ENCODE peak calls at places on chromosomes 5 and 9, in ten cellular contexts. One of them, this sample, is unnamed.

GRCh38 chr5:96333397-96333790 is 99.7 kb downstream of the PCSK1 start:
- DNase-seq in cardiac fibroblast: no peak
- DNase-seq in mammary epithelial cell: no peak
- DNase-seq in mucosa of descending colon: no peak
- DNase-seq in mesendoderm: no peak
- DNase-seq in A549: no peak
- DNase-seq in AG04450: no peak
- DNase-seq in trophoblast cell: no peak
- DNase-seq in CD8-positive, alpha-beta T cell: no peak
- DNase-seq in left ventricle myocardium inferior: no peak
- DNase-seq in this sample: no peak

GRCh38 chr9:76414656-76415055 is 20.4 kb upstream of the RFK start:
- DNase-seq in cardiac fibroblast: peak
- DNase-seq in mammary epithelial cell: peak
- DNase-seq in mucosa of descending colon: no peak
- DNase-seq in mesendoderm: no peak
- DNase-seq in A549: no peak
- DNase-seq in AG04450: no peak
- DNase-seq in trophoblast cell: no peak
- DNase-seq in CD8-positive, alpha-beta T cell: no peak
- DNase-seq in left ventricle myocardium inferior: no peak
- DNase-seq in this sample: no peak

GRCh38 chr5:82018462-82018861 is 46.6 kb downstream of the ATG10 start:
- DNase-seq in cardiac fibroblast: peak
- DNase-seq in mammary epithelial cell: no peak
- DNase-seq in mucosa of descending colon: no peak
- DNase-seq in mesendoderm: no peak
- DNase-seq in A549: peak
- DNase-seq in AG04450: no peak
- DNase-seq in trophoblast cell: no peak
- DNase-seq in CD8-positive, alpha-beta T cell: no peak
- DNase-seq in left ventricle myocardium inferior: no peak
- DNase-seq in this sample: no peak

GRCh38 chr5:66849803-66850202 is 253.6 kb downstream of the MAST4 start:
- DNase-seq in cardiac fibroblast: peak
- DNase-seq in mammary epithelial cell: peak
- DNase-seq in mucosa of descending colon: no peak
- DNase-seq in mesendoderm: peak
- DNase-seq in A549: peak
- DNase-seq in AG04450: no peak
- DNase-seq in trophoblast cell: peak
- DNase-seq in CD8-positive, alpha-beta T cell: no peak
- DNase-seq in left ventricle myocardium inferior: no peak
- DNase-seq in this sample: no peak

GRCh38 chr5:178080056-178080455 is 33.3 kb upstream of the N4BP3 start:
- DNase-seq in cardiac fibroblast: no peak
- DNase-seq in mammary epithelial cell: no peak
- DNase-seq in mucosa of descending colon: no peak
- DNase-seq in mesendoderm: no peak
- DNase-seq in A549: no peak
- DNase-seq in AG04450: no peak
- DNase-seq in trophoblast cell: peak
- DNase-seq in CD8-positive, alpha-beta T cell: no peak
- DNase-seq in left ventricle myocardium inferior: no peak
- DNase-seq in this sample: no peak

GRCh38 chr9:110916361-110916760 is 121.9 kb downstream of the LPAR1 start:
- DNase-seq in cardiac fibroblast: no peak
- DNase-seq in mammary epithelial cell: no peak
- DNase-seq in mucosa of descending colon: no peak
- DNase-seq in mesendoderm: no peak
- DNase-seq in A549: no peak
- DNase-seq in AG04450: peak
- DNase-seq in trophoblast cell: no peak
- DNase-seq in CD8-positive, alpha-beta T cell: no peak
- DNase-seq in left ventricle myocardium inferior: no peak
- DNase-seq in this sample: no peak

GRCh38 chr5:141882594-141883183 is 4.5 kb upstream of the PCDH1 start:
- DNase-seq in cardiac fibroblast: no peak
- DNase-seq in mammary epithelial cell: no peak
- DNase-seq in mucosa of descending colon: no peak
- DNase-seq in mesendoderm: peak
- DNase-seq in A549: no peak
- DNase-seq in AG04450: no peak
- DNase-seq in trophoblast cell: no peak
- DNase-seq in CD8-positive, alpha-beta T cell: no peak
- DNase-seq in left ventricle myocardium inferior: no peak
- DNase-seq in this sample: no peak

GRCh38 chr5:91007251-91007650 is 375.9 kb downstream of the ARRDC3 start:
- DNase-seq in cardiac fibroblast: no peak
- DNase-seq in mammary epithelial cell: no peak
- DNase-seq in mucosa of descending colon: no peak
- DNase-seq in mesendoderm: peak
- DNase-seq in A549: peak
- DNase-seq in AG04450: no peak
- DNase-seq in trophoblast cell: no peak
- DNase-seq in CD8-positive, alpha-beta T cell: no peak
- DNase-seq in left ventricle myocardium inferior: no peak
- DNase-seq in this sample: no peak

GRCh38 chr5:16774806-16775205 is 158.0 kb upstream of the RETREG1 start:
- DNase-seq in cardiac fibroblast: no peak
- DNase-seq in mammary epithelial cell: no peak
- DNase-seq in mucosa of descending colon: no peak
- DNase-seq in mesendoderm: no peak
- DNase-seq in A549: no peak
- DNase-seq in AG04450: peak
- DNase-seq in trophoblast cell: no peak
- DNase-seq in CD8-positive, alpha-beta T cell: no peak
- DNase-seq in left ventricle myocardium inferior: no peak
- DNase-seq in this sample: no peak

GRCh38 chr5:141822134-141822533 is 56.1 kb downstream of the PCDH1 start:
- DNase-seq in cardiac fibroblast: peak
- DNase-seq in mammary epithelial cell: no peak
- DNase-seq in mucosa of descending colon: no peak
- DNase-seq in mesendoderm: no peak
- DNase-seq in A549: no peak
- DNase-seq in AG04450: no peak
- DNase-seq in trophoblast cell: peak
- DNase-seq in CD8-positive, alpha-beta T cell: no peak
- DNase-seq in left ventricle myocardium inferior: peak
- DNase-seq in this sample: no peak

GRCh38 chr5:87398981-87399616 is 13.6 kb downstream of the CCNH start:
- DNase-seq in cardiac fibroblast: no peak
- DNase-seq in mammary epithelial cell: peak
- DNase-seq in mucosa of descending colon: no peak
- DNase-seq in mesendoderm: no peak
- DNase-seq in A549: no peak
- DNase-seq in AG04450: no peak
- DNase-seq in trophoblast cell: peak
- DNase-seq in CD8-positive, alpha-beta T cell: no peak
- DNase-seq in left ventricle myocardium inferior: no peak
- DNase-seq in this sample: no peak

GRCh38 chr9:19493845-19494244 is 85.0 kb downstream of the ACER2 start:
- DNase-seq in cardiac fibroblast: no peak
- DNase-seq in mammary epithelial cell: no peak
- DNase-seq in mucosa of descending colon: no peak
- DNase-seq in mesendoderm: no peak
- DNase-seq in A549: no peak
- DNase-seq in AG04450: no peak
- DNase-seq in trophoblast cell: no peak
- DNase-seq in CD8-positive, alpha-beta T cell: no peak
- DNase-seq in left ventricle myocardium inferior: no peak
- DNase-seq in this sample: no peak

GRCh38 chr9:27865031-27865438 is 291.8 kb upstream of the C9orf72 start:
- DNase-seq in cardiac fibroblast: peak
- DNase-seq in mammary epithelial cell: peak
- DNase-seq in mucosa of descending colon: no peak
- DNase-seq in mesendoderm: no peak
- DNase-seq in A549: no peak
- DNase-seq in AG04450: no peak
- DNase-seq in trophoblast cell: no peak
- DNase-seq in CD8-positive, alpha-beta T cell: no peak
- DNase-seq in left ventricle myocardium inferior: no peak
- DNase-seq in this sample: no peak

GRCh38 chr5:128644863-128645262 is 106.8 kb upstream of the FBN2 start:
- DNase-seq in cardiac fibroblast: peak
- DNase-seq in mammary epithelial cell: no peak
- DNase-seq in mucosa of descending colon: no peak
- DNase-seq in mesendoderm: no peak
- DNase-seq in A549: no peak
- DNase-seq in AG04450: peak
- DNase-seq in trophoblast cell: peak
- DNase-seq in CD8-positive, alpha-beta T cell: no peak
- DNase-seq in left ventricle myocardium inferior: no peak
- DNase-seq in this sample: no peak

GRCh38 chr9:107280543-107280942 is 2.5 kb upstream of the RAD23B start:
- DNase-seq in cardiac fibroblast: no peak
- DNase-seq in mammary epithelial cell: peak
- DNase-seq in mucosa of descending colon: no peak
- DNase-seq in mesendoderm: peak
- DNase-seq in A549: no peak
- DNase-seq in AG04450: no peak
- DNase-seq in trophoblast cell: peak
- DNase-seq in CD8-positive, alpha-beta T cell: no peak
- DNase-seq in left ventricle myocardium inferior: no peak
- DNase-seq in this sample: no peak

GRCh38 chr9:18743421-18743820 is 269.5 kb downstream of the ADAMTSL1 start:
- DNase-seq in cardiac fibroblast: no peak
- DNase-seq in mammary epithelial cell: no peak
- DNase-seq in mucosa of descending colon: no peak
- DNase-seq in mesendoderm: no peak
- DNase-seq in A549: no peak
- DNase-seq in AG04450: no peak
- DNase-seq in trophoblast cell: no peak
- DNase-seq in CD8-positive, alpha-beta T cell: no peak
- DNase-seq in left ventricle myocardium inferior: no peak
- DNase-seq in this sample: no peak

GRCh38 chr5:86786955-86787354 is 169.2 kb downstream of the COX7C start:
- DNase-seq in cardiac fibroblast: no peak
- DNase-seq in mammary epithelial cell: no peak
- DNase-seq in mucosa of descending colon: no peak
- DNase-seq in mesendoderm: peak
- DNase-seq in A549: no peak
- DNase-seq in AG04450: no peak
- DNase-seq in trophoblast cell: no peak
- DNase-seq in CD8-positive, alpha-beta T cell: no peak
- DNase-seq in left ventricle myocardium inferior: no peak
- DNase-seq in this sample: no peak

GRCh38 chr5:65126192-65126591 is 355.5 kb downstream of the ADAMTS6 start:
- DNase-seq in cardiac fibroblast: peak
- DNase-seq in mammary epithelial cell: no peak
- DNase-seq in mucosa of descending colon: no peak
- DNase-seq in mesendoderm: no peak
- DNase-seq in A549: no peak
- DNase-seq in AG04450: no peak
- DNase-seq in trophoblast cell: no peak
- DNase-seq in CD8-positive, alpha-beta T cell: no peak
- DNase-seq in left ventricle myocardium inferior: no peak
- DNase-seq in this sample: no peak

GRCh38 chr5:56938858-56939257 is 13.1 kb downstream of the MIER3 start:
- DNase-seq in cardiac fibroblast: no peak
- DNase-seq in mammary epithelial cell: no peak
- DNase-seq in mucosa of descending colon: no peak
- DNase-seq in mesendoderm: no peak
- DNase-seq in A549: no peak
- DNase-seq in AG04450: no peak
- DNase-seq in trophoblast cell: no peak
- DNase-seq in CD8-positive, alpha-beta T cell: no peak
- DNase-seq in left ventricle myocardium inferior: no peak
- DNase-seq in this sample: no peak

GRCh38 chr9:123998970-123999621 is 12.5 kb upstream of the LHX2 start:
- DNase-seq in cardiac fibroblast: no peak
- DNase-seq in mammary epithelial cell: no peak
- DNase-seq in mucosa of descending colon: no peak
- DNase-seq in mesendoderm: peak
- DNase-seq in A549: no peak
- DNase-seq in AG04450: no peak
- DNase-seq in trophoblast cell: no peak
- DNase-seq in CD8-positive, alpha-beta T cell: no peak
- DNase-seq in left ventricle myocardium inferior: no peak
- DNase-seq in this sample: no peak
- H3K4me3 ChIP-seq in cardiac fibroblast: peak
- H3K4me3 ChIP-seq in mammary epithelial cell: peak
- H3K4me3 ChIP-seq in mucosa of descending colon: no peak
- H3K4me3 ChIP-seq in mesendoderm: peak
- H3K4me3 ChIP-seq in A549: peak
- H3K4me3 ChIP-seq in AG04450: peak
- H3K4me3 ChIP-seq in trophoblast cell: no peak
- H3K4me3 ChIP-seq in CD8-positive, alpha-beta T cell: peak
- H3K4me3 ChIP-seq in left ventricle myocardium inferior: peak
- H3K4me3 ChIP-seq in this sample: no peak

GRCh38 chr9:96383165-96383939 is at the start of gene SLC35D2:
- DNase-seq in cardiac fibroblast: peak
- DNase-seq in mammary epithelial cell: peak
- DNase-seq in mucosa of descending colon: peak
- DNase-seq in mesendoderm: peak
- DNase-seq in A549: peak
- DNase-seq in AG04450: no peak
- DNase-seq in trophoblast cell: peak
- DNase-seq in CD8-positive, alpha-beta T cell: peak
- DNase-seq in left ventricle myocardium inferior: peak
- DNase-seq in this sample: no peak
- H3K4me3 ChIP-seq in cardiac fibroblast: peak
- H3K4me3 ChIP-seq in mammary epithelial cell: peak
- H3K4me3 ChIP-seq in mucosa of descending colon: peak
- H3K4me3 ChIP-seq in mesendoderm: peak
- H3K4me3 ChIP-seq in A549: peak
- H3K4me3 ChIP-seq in AG04450: peak
- H3K4me3 ChIP-seq in trophoblast cell: peak
- H3K4me3 ChIP-seq in CD8-positive, alpha-beta T cell: peak
- H3K4me3 ChIP-seq in left ventricle myocardium inferior: peak
- H3K4me3 ChIP-seq in this sample: peak

GRCh38 chr9:134407123-134407779 is 81.0 kb downstream of the RXRA start:
- DNase-seq in cardiac fibroblast: peak
- DNase-seq in mammary epithelial cell: peak
- DNase-seq in mucosa of descending colon: peak
- DNase-seq in mesendoderm: peak
- DNase-seq in A549: peak
- DNase-seq in AG04450: peak
- DNase-seq in trophoblast cell: peak
- DNase-seq in CD8-positive, alpha-beta T cell: peak
- DNase-seq in left ventricle myocardium inferior: peak
- DNase-seq in this sample: peak
- H3K4me3 ChIP-seq in cardiac fibroblast: peak
- H3K4me3 ChIP-seq in mammary epithelial cell: peak
- H3K4me3 ChIP-seq in mucosa of descending colon: no peak
- H3K4me3 ChIP-seq in mesendoderm: no peak
- H3K4me3 ChIP-seq in A549: peak
- H3K4me3 ChIP-seq in AG04450: peak
- H3K4me3 ChIP-seq in trophoblast cell: no peak
- H3K4me3 ChIP-seq in CD8-positive, alpha-beta T cell: peak
- H3K4me3 ChIP-seq in left ventricle myocardium inferior: peak
- H3K4me3 ChIP-seq in this sample: peak

DNA sequence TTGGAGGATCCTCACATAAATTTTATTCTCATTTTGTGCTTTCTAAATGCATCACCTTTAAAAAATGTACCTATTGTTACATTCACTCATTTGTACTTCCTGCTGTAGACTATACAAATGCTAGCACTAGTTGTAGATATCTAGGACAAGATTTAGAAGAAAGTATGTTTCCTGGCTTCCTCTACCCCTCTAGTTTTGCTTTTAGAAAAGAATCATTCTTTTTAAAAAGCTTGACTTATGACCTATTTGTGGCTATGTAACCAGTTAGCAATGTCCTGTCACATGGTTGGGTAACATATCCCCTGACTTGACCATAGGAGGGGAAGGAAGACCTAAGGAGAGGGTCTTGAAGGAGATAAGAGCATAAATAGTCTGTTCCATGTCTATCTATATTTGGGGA is 13.3 kb downstream of the CAMK4 start:
- DNase-seq in cardiac fibroblast: peak
- DNase-seq in mammary epithelial cell: no peak
- DNase-seq in mucosa of descending colon: no peak
- DNase-seq in mesendoderm: no peak
- DNase-seq in A549: no peak
- DNase-seq in AG04450: no peak
- DNase-seq in trophoblast cell: no peak
- DNase-seq in CD8-positive, alpha-beta T cell: no peak
- DNase-seq in left ventricle myocardium inferior: no peak
- DNase-seq in this sample: no peak
- H3K4me3 ChIP-seq in cardiac fibroblast: no peak
- H3K4me3 ChIP-seq in mammary epithelial cell: no peak
- H3K4me3 ChIP-seq in mucosa of descending colon: no peak
- H3K4me3 ChIP-seq in mesendoderm: no peak
- H3K4me3 ChIP-seq in A549: no peak
- H3K4me3 ChIP-seq in AG04450: no peak
- H3K4me3 ChIP-seq in trophoblast cell: no peak
- H3K4me3 ChIP-seq in CD8-positive, alpha-beta T cell: peak
- H3K4me3 ChIP-seq in left ventricle myocardium inferior: no peak
- H3K4me3 ChIP-seq in this sample: no peak